ENCODE peak calls at places on chromosomes 11 and 22, in ten cellular contexts. One of them, this sample, is unnamed.

GRCh38 chr22:32996702-32997101 is 61.5 kb downstream of the SYN3 start:
- DNase-seq in A549: no peak
- DNase-seq in left ventricle myocardium inferior: peak; percentile 78
- DNase-seq in IMR-90: no peak
- DNase-seq in mucosa of descending colon: no peak
- DNase-seq in nephron progenitor cell: no peak
- DNase-seq in colonic mucosa: no peak
- DNase-seq in H9: no peak
- DNase-seq in cardiac muscle cell: no peak
- DNase-seq in activated CD8-positive, alpha-beta T cell treated with anti-CD3 and anti-CD28 coated beads for 36 hours: no peak
- DNase-seq in this sample: no peak

GRCh38 chr22:17705565-17706450 is 67.3 kb downstream of the BCL2L13 start:
- DNase-seq in mucosa of descending colon: no peak
- DNase-seq in A549: no peak
- DNase-seq in cardiac muscle cell: no peak
- DNase-seq in IMR-90: peak; percentile 6
- DNase-seq in left ventricle myocardium inferior: no peak
- DNase-seq in colonic mucosa: no peak
- DNase-seq in nephron progenitor cell: no peak
- DNase-seq in activated CD8-positive, alpha-beta T cell treated with anti-CD3 and anti-CD28 coated beads for 36 hours: no peak
- DNase-seq in H9: no peak
- DNase-seq in this sample: no peak

GRCh38 chr11:10407749-10408472 is 47.2 kb upstream of the AMPD3 start:
- DNase-seq in cardiac muscle cell: no peak
- DNase-seq in colonic mucosa: no peak
- DNase-seq in A549: no peak
- DNase-seq in nephron progenitor cell: no peak
- DNase-seq in IMR-90: no peak
- DNase-seq in H9: peak; percentile 14
- DNase-seq in activated CD8-positive, alpha-beta T cell treated with anti-CD3 and anti-CD28 coated beads for 36 hours: no peak
- DNase-seq in mucosa of descending colon: no peak
- DNase-seq in left ventricle myocardium inferior: peak; percentile 31
- DNase-seq in this sample: no peak

GRCh38 chr22:38781033-38781432 is 12.9 kb downstream of the DNAL4 start:
- DNase-seq in activated CD8-positive, alpha-beta T cell treated with anti-CD3 and anti-CD28 coated beads for 36 hours: no peak
- DNase-seq in cardiac muscle cell: no peak
- DNase-seq in IMR-90: no peak
- DNase-seq in H9: no peak
- DNase-seq in left ventricle myocardium inferior: peak; percentile 77
- DNase-seq in mucosa of descending colon: no peak
- DNase-seq in A549: no peak
- DNase-seq in nephron progenitor cell: no peak
- DNase-seq in colonic mucosa: no peak
- DNase-seq in this sample: no peak

GRCh38 chr22:37059876-37060449 is 8.4 kb downstream of the KCTD17 start:
- DNase-seq in activated CD8-positive, alpha-beta T cell treated with anti-CD3 and anti-CD28 coated beads for 36 hours: peak; percentile 61
- DNase-seq in IMR-90: no peak
- DNase-seq in left ventricle myocardium inferior: no peak
- DNase-seq in nephron progenitor cell: no peak
- DNase-seq in H9: no peak
- DNase-seq in A549: no peak
- DNase-seq in mucosa of descending colon: no peak
- DNase-seq in colonic mucosa: no peak
- DNase-seq in cardiac muscle cell: no peak
- DNase-seq in this sample: no peak

GRCh38 chr22:43237280-43237679 is 50.3 kb upstream of the TTLL12 start:
- DNase-seq in nephron progenitor cell: no peak
- DNase-seq in IMR-90: no peak
- DNase-seq in activated CD8-positive, alpha-beta T cell treated with anti-CD3 and anti-CD28 coated beads for 36 hours: no peak
- DNase-seq in left ventricle myocardium inferior: no peak
- DNase-seq in colonic mucosa: no peak
- DNase-seq in cardiac muscle cell: no peak
- DNase-seq in H9: no peak
- DNase-seq in A549: no peak
- DNase-seq in mucosa of descending colon: no peak
- DNase-seq in this sample: no peak

GRCh38 chr11:94938399-94939055 is 34.8 kb downstream of the CWC15 start:
- DNase-seq in H9: no peak
- DNase-seq in activated CD8-positive, alpha-beta T cell treated with anti-CD3 and anti-CD28 coated beads for 36 hours: no peak
- DNase-seq in A549: no peak
- DNase-seq in nephron progenitor cell: no peak
- DNase-seq in IMR-90: peak; percentile 92
- DNase-seq in colonic mucosa: no peak
- DNase-seq in cardiac muscle cell: peak; percentile 46
- DNase-seq in left ventricle myocardium inferior: peak; percentile 82
- DNase-seq in mucosa of descending colon: no peak
- DNase-seq in this sample: no peak

GRCh38 chr11:34653851-34654490 is 33.1 kb downstream of the EHF start:
- DNase-seq in left ventricle myocardium inferior: no peak
- DNase-seq in H9: no peak
- DNase-seq in IMR-90: peak; percentile 99
- DNase-seq in nephron progenitor cell: no peak
- DNase-seq in A549: peak; percentile 82
- DNase-seq in colonic mucosa: peak; percentile 64
- DNase-seq in activated CD8-positive, alpha-beta T cell treated with anti-CD3 and anti-CD28 coated beads for 36 hours: no peak
- DNase-seq in cardiac muscle cell: peak; percentile 96
- DNase-seq in mucosa of descending colon: no peak
- DNase-seq in this sample: no peak

GRCh38 chr22:46661221-46661851 is 41.1 kb downstream of the GRAMD4 start:
- DNase-seq in nephron progenitor cell: no peak
- DNase-seq in cardiac muscle cell: peak; percentile 71
- DNase-seq in activated CD8-positive, alpha-beta T cell treated with anti-CD3 and anti-CD28 coated beads for 36 hours: peak; percentile 47
- DNase-seq in H9: no peak
- DNase-seq in left ventricle myocardium inferior: no peak
- DNase-seq in colonic mucosa: peak; percentile 62
- DNase-seq in A549: peak; percentile 58
- DNase-seq in IMR-90: peak; percentile 76
- DNase-seq in mucosa of descending colon: no peak
- DNase-seq in this sample: no peak

GRCh38 chr22:50314455-50315288 is 7.2 kb upstream of the PLXNB2 start:
- DNase-seq in nephron progenitor cell: peak; percentile 59
- DNase-seq in mucosa of descending colon: peak; percentile 90
- DNase-seq in IMR-90: no peak
- DNase-seq in colonic mucosa: peak; percentile 86
- DNase-seq in activated CD8-positive, alpha-beta T cell treated with anti-CD3 and anti-CD28 coated beads for 36 hours: peak; percentile 91
- DNase-seq in cardiac muscle cell: no peak
- DNase-seq in left ventricle myocardium inferior: peak; percentile 50
- DNase-seq in H9: peak; percentile 61
- DNase-seq in A549: no peak
- DNase-seq in this sample: peak; percentile 21

GRCh38 chr11:27703453-27703852 is 3.2 kb upstream of the BDNF start:
- DNase-seq in colonic mucosa: no peak
- DNase-seq in A549: no peak
- DNase-seq in nephron progenitor cell: no peak
- DNase-seq in activated CD8-positive, alpha-beta T cell treated with anti-CD3 and anti-CD28 coated beads for 36 hours: no peak
- DNase-seq in IMR-90: peak; percentile 89
- DNase-seq in H9: no peak
- DNase-seq in left ventricle myocardium inferior: no peak
- DNase-seq in cardiac muscle cell: peak; percentile 49
- DNase-seq in mucosa of descending colon: no peak
- DNase-seq in this sample: no peak

DNA sequence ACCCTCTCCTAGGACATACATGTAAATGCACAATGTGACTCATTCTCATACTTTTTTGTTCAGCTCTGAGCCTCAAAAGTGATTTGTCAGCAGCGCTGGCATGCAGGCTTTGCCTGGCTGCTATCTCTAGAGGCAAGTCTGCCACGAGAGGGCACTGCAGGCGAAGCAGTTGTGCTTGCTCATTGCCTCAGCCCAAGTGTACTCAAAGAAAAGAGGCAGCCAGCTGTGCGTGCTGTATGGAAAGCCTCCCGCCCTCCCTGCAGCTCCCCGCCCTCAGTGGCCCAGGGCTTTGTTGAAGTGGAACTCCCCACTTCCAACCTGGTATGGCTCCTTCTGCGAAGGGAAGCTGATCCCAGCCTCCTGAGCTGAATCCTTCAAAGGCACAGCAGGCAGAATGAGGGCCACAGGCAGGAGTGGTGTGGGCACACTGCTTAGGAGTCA is 16.3 kb downstream of the SDHAF2 start:
- DNase-seq in colonic mucosa: peak; percentile 90
- DNase-seq in activated CD8-positive, alpha-beta T cell treated with anti-CD3 and anti-CD28 coated beads for 36 hours: peak; percentile 92
- DNase-seq in cardiac muscle cell: peak; percentile 96
- DNase-seq in left ventricle myocardium inferior: peak; percentile 91
- DNase-seq in H9: peak; percentile 90
- DNase-seq in IMR-90: peak; percentile 97
- DNase-seq in A549: peak; percentile 90
- DNase-seq in nephron progenitor cell: peak; percentile 90
- DNase-seq in mucosa of descending colon: peak; percentile 90
- DNase-seq in this sample: peak; percentile 93
- TF ChIP-seq CTCF in colonic mucosa: peak; percentile 77
- TF ChIP-seq CTCF in activated CD8-positive, alpha-beta T cell treated with anti-CD3 and anti-CD28 coated beads for 36 hours: peak; percentile 75
- TF ChIP-seq CTCF in cardiac muscle cell: peak; percentile 90
- TF ChIP-seq CTCF in left ventricle myocardium inferior: peak; percentile 89
- TF ChIP-seq CTCF in H9: peak; percentile 94
- TF ChIP-seq CTCF in IMR-90: peak; percentile 97
- TF ChIP-seq CTCF in A549: peak; percentile 91
- TF ChIP-seq CTCF in nephron progenitor cell: peak; percentile 84
- TF ChIP-seq CTCF in mucosa of descending colon: peak; percentile 67
- TF ChIP-seq CTCF in this sample: peak; percentile 78

GRCh38 chr11:117316197-117316961 is at the start of gene BACE1:
- DNase-seq in A549: peak; percentile 69
- DNase-seq in mucosa of descending colon: peak; percentile 78
- DNase-seq in IMR-90: peak; percentile 80
- DNase-seq in H9: peak; percentile 92
- DNase-seq in left ventricle myocardium inferior: peak; percentile 84
- DNase-seq in cardiac muscle cell: peak; percentile 91
- DNase-seq in nephron progenitor cell: no peak
- DNase-seq in colonic mucosa: peak; percentile 78
- DNase-seq in activated CD8-positive, alpha-beta T cell treated with anti-CD3 and anti-CD28 coated beads for 36 hours: peak; percentile 27
- DNase-seq in this sample: peak; percentile 87
- TF ChIP-seq CTCF in A549: peak; percentile 20
- TF ChIP-seq CTCF in mucosa of descending colon: no peak
- TF ChIP-seq CTCF in IMR-90: peak; percentile 58
- TF ChIP-seq CTCF in H9: peak; percentile 58
- TF ChIP-seq CTCF in left ventricle myocardium inferior: peak; percentile 45
- TF ChIP-seq CTCF in cardiac muscle cell: peak; percentile 61
- TF ChIP-seq CTCF in nephron progenitor cell: no peak
- TF ChIP-seq CTCF in colonic mucosa: peak; percentile 14
- TF ChIP-seq CTCF in activated CD8-positive, alpha-beta T cell treated with anti-CD3 and anti-CD28 coated beads for 36 hours: no peak
- TF ChIP-seq CTCF in this sample: no peak

GRCh38 chr11:64805481-64805880 is 2.5 kb upstream of the MAP4K2 start:
- DNase-seq in activated CD8-positive, alpha-beta T cell treated with anti-CD3 and anti-CD28 coated beads for 36 hours: no peak
- DNase-seq in left ventricle myocardium inferior: no peak
- DNase-seq in mucosa of descending colon: no peak
- DNase-seq in nephron progenitor cell: no peak
- DNase-seq in IMR-90: no peak
- DNase-seq in A549: no peak
- DNase-seq in H9: peak; percentile 20
- DNase-seq in cardiac muscle cell: no peak
- DNase-seq in colonic mucosa: no peak
- DNase-seq in this sample: no peak

GRCh38 chr11:64803846-64804345 is 882 bp upstream of the MAP4K2 start:
- DNase-seq in mucosa of descending colon: no peak
- DNase-seq in H9: peak; percentile 77
- DNase-seq in cardiac muscle cell: no peak
- DNase-seq in IMR-90: no peak
- DNase-seq in nephron progenitor cell: no peak
- DNase-seq in activated CD8-positive, alpha-beta T cell treated with anti-CD3 and anti-CD28 coated beads for 36 hours: no peak
- DNase-seq in A549: no peak
- DNase-seq in colonic mucosa: peak; percentile 41
- DNase-seq in left ventricle myocardium inferior: no peak
- DNase-seq in this sample: no peak

GRCh38 chr11:64802370-64803162 is 448 bp downstream of the MAP4K2 start:
- DNase-seq in nephron progenitor cell: no peak
- DNase-seq in cardiac muscle cell: no peak
- DNase-seq in A549: no peak
- DNase-seq in activated CD8-positive, alpha-beta T cell treated with anti-CD3 and anti-CD28 coated beads for 36 hours: peak; percentile 53
- DNase-seq in colonic mucosa: peak; percentile 38
- DNase-seq in left ventricle myocardium inferior: peak; percentile 51
- DNase-seq in IMR-90: no peak
- DNase-seq in mucosa of descending colon: no peak
- DNase-seq in H9: no peak
- DNase-seq in this sample: no peak

GRCh38 chr11:64803163-64803845 is at the start of gene MAP4K2:
- DNase-seq in left ventricle myocardium inferior: peak; percentile 91
- DNase-seq in A549: peak; percentile 85
- DNase-seq in nephron progenitor cell: peak; percentile 93
- DNase-seq in activated CD8-positive, alpha-beta T cell treated with anti-CD3 and anti-CD28 coated beads for 36 hours: peak; percentile 88
- DNase-seq in IMR-90: peak; percentile 68
- DNase-seq in colonic mucosa: peak; percentile 88
- DNase-seq in mucosa of descending colon: peak; percentile 94
- DNase-seq in cardiac muscle cell: peak; percentile 89
- DNase-seq in H9: peak; percentile 90
- DNase-seq in this sample: peak; percentile 87

GRCh38 chr11:64804346-64805210 is 1.6 kb upstream of the MAP4K2 start:
- DNase-seq in colonic mucosa: no peak
- DNase-seq in cardiac muscle cell: no peak
- DNase-seq in IMR-90: no peak
- DNase-seq in activated CD8-positive, alpha-beta T cell treated with anti-CD3 and anti-CD28 coated beads for 36 hours: peak; percentile 28
- DNase-seq in nephron progenitor cell: no peak
- DNase-seq in mucosa of descending colon: no peak
- DNase-seq in left ventricle myocardium inferior: no peak
- DNase-seq in H9: peak; percentile 69
- DNase-seq in A549: no peak
- DNase-seq in this sample: no peak
- TF ChIP-seq CTCF in colonic mucosa: no peak
- TF ChIP-seq CTCF in cardiac muscle cell: no peak
- TF ChIP-seq CTCF in IMR-90: no peak
- TF ChIP-seq CTCF in activated CD8-positive, alpha-beta T cell treated with anti-CD3 and anti-CD28 coated beads for 36 hours: no peak
- TF ChIP-seq CTCF in nephron progenitor cell: no peak
- TF ChIP-seq CTCF in mucosa of descending colon: no peak
- TF ChIP-seq CTCF in left ventricle myocardium inferior: no peak
- TF ChIP-seq CTCF in H9: peak; percentile 41
- TF ChIP-seq CTCF in A549: no peak
- TF ChIP-seq CTCF in this sample: no peak

GRCh38 chr22:30863161-30863833 is 105.3 kb downstream of the MORC2 start:
- DNase-seq in A549: no peak
- DNase-seq in IMR-90: peak; percentile 21
- DNase-seq in nephron progenitor cell: no peak
- DNase-seq in cardiac muscle cell: peak; percentile 7
- DNase-seq in H9: peak; percentile 52
- DNase-seq in mucosa of descending colon: no peak
- DNase-seq in colonic mucosa: no peak
- DNase-seq in left ventricle myocardium inferior: no peak
- DNase-seq in activated CD8-positive, alpha-beta T cell treated with anti-CD3 and anti-CD28 coated beads for 36 hours: no peak
- DNase-seq in this sample: peak; percentile 53
- TF ChIP-seq CTCF in A549: no peak
- TF ChIP-seq CTCF in IMR-90: no peak
- TF ChIP-seq CTCF in nephron progenitor cell: no peak
- TF ChIP-seq CTCF in cardiac muscle cell: peak; percentile 15
- TF ChIP-seq CTCF in H9: peak; percentile 48
- TF ChIP-seq CTCF in mucosa of descending colon: no peak
- TF ChIP-seq CTCF in colonic mucosa: no peak
- TF ChIP-seq CTCF in left ventricle myocardium inferior: no peak
- TF ChIP-seq CTCF in activated CD8-positive, alpha-beta T cell treated with anti-CD3 and anti-CD28 coated beads for 36 hours: no peak
- TF ChIP-seq CTCF in this sample: no peak

This sample was measured in glutamatergic neuron.